ENCODE peak calls at places on chromosome 6, in eight cellular contexts. H, O, D, E, J, V, R and G are unnamed samples. For H3K4me1, the result is how much of the 10 kb centered on the place peaks cover.

GRCh38 chr6:156752666-156753301 is 24.4 kb upstream of the ARID1B start:
- DNase-seq in R (peak), H (peak), E (no peak), V (no peak), J (no peak), D (no peak), O (no peak), G (peak)

GRCh38 chr6:4884646-4885427 is 108.6 kb downstream of the CDYL start:
- DNase-seq in R (no peak), H (no peak), V (no peak), O (no peak), D (no peak), E (no peak), J (no peak), G (no peak)

GRCh38 chr6:157314705-157315321 is 8.5 kb downstream of the TMEM242 start:
- DNase-seq in J (peak), O (no peak), H (peak), D (no peak), R (no peak), E (no peak), V (peak), G (no peak)

GRCh38 chr6:117338567-117338966 is 73.2 kb downstream of the VGLL2 start:
- DNase-seq in E (no peak), D (no peak), O (no peak), R (no peak), J (no peak), V (no peak), H (no peak), G (no peak)

GRCh38 chr6:29628419-29629281 is 4.3 kb downstream of the GABBR1 start:
- DNase-seq in R (peak), E (peak), V (peak), D (peak), J (peak), H (peak), O (peak), G (peak)

GRCh38 chr6:130776287-130776925 is 50.8 kb upstream of the SMLR1 start:
- DNase-seq in J (no peak), D (no peak), R (no peak), H (no peak), E (no peak), O (no peak), V (no peak), G (no peak)

GRCh38 chr6:166862287-166862977 is 93.9 kb downstream of the RNASET2 start:
- DNase-seq in D (peak), R (no peak), H (peak), V (peak), J (peak), O (no peak), E (peak), G (peak)

GRCh38 chr6:138492113-138492512 is 7.2 kb downstream of the NHSL1 start:
- DNase-seq in E (no peak), O (no peak), V (no peak), R (no peak), D (no peak), H (no peak), J (no peak), G (no peak)

GRCh38 chr6:140380371-140381218 is 1006.1 kb upstream of the CITED2 start:
- DNase-seq in H (no peak), D (no peak), O (no peak), E (no peak), J (peak), R (no peak), V (no peak), G (no peak)

GRCh38 chr6:40937491-40937890 is 101.5 kb downstream of the UNC5CL start:
- DNase-seq in O (no peak), E (no peak), H (no peak), R (no peak), V (no peak), D (no peak), J (peak), G (no peak)

GRCh38 chr6:84182001-84182400 is 45.4 kb downstream of the CEP162 start:
- DNase-seq in O (no peak), D (no peak), E (no peak), J (no peak), V (no peak), R (no peak), H (no peak), G (no peak)

GRCh38 chr6:169165031-169165430 is 88.6 kb downstream of the THBS2 start:
- DNase-seq in H (no peak), D (peak), V (no peak), R (no peak), E (no peak), J (peak), O (no peak), G (no peak)

GRCh38 chr6:81612136-81612535 is 140.3 kb downstream of the TENT5A start:
- DNase-seq in E (no peak), D (no peak), H (no peak), V (no peak), O (no peak), R (no peak), J (no peak), G (no peak)

GRCh38 chr6:52362443-52363221 is 681 bp downstream of the PAQR8 start:
- DNase-seq in D (peak), H (peak), J (no peak), R (peak), O (no peak), V (peak), E (peak), G (peak)

GRCh38 chr6:56642366-56643261 is at the start of gene DST:
- DNase-seq in H (no peak), V (no peak), R (no peak), O (no peak), E (no peak), D (no peak), J (peak), G (no peak)

GRCh38 chr6:154276810-154277577 is 79.6 kb downstream of the IPCEF1 start:
- DNase-seq in V (peak), J (peak), E (no peak), H (peak), O (no peak), R (no peak), D (no peak), G (no peak)

GRCh38 chr6:149933036-149933435 is 8.8 kb upstream of the ULBP2 start:
- DNase-seq in R (no peak), D (peak), V (no peak), E (peak), J (no peak), O (no peak), H (no peak), G (peak)

GRCh38 chr6:13423292-13423691 is 64.1 kb downstream of the GFOD1 start:
- DNase-seq in R (no peak), O (no peak), J (no peak), D (no peak), E (no peak), V (no peak), H (no peak), G (no peak)

GRCh38 chr6:15621203-15622044 is 41.4 kb downstream of the DTNBP1 start:
- DNase-seq in H (peak), O (no peak), J (no peak), V (peak), E (no peak), D (no peak), R (peak), G (peak)

GRCh38 chr6:136699358-136699757 is 92.9 kb downstream of the MAP3K5 start:
- DNase-seq in H (no peak), J (no peak), R (no peak), V (no peak), O (no peak), D (no peak), E (no peak), G (no peak)

GRCh38 chr6:105805581-105806023 is 280.5 kb upstream of the PRDM1 start:
- DNase-seq in D (no peak), J (peak), V (no peak), E (no peak), H (no peak), R (no peak), O (no peak), G (no peak)

GRCh38 chr6:105808571-105808970 is 277.6 kb upstream of the PRDM1 start:
- DNase-seq in O (no peak), J (no peak), D (no peak), V (no peak), R (no peak), E (no peak), H (peak), G (no peak)

GRCh38 chr6:105804436-105804835 is 281.7 kb upstream of the PRDM1 start:
- DNase-seq in E (no peak), J (peak), D (no peak), H (no peak), V (no peak), R (no peak), O (no peak), G (no peak)

GRCh38 chr6:105807905-105808304 is 278.2 kb upstream of the PRDM1 start:
- DNase-seq in O (no peak), R (no peak), E (no peak), D (no peak), V (no peak), J (no peak), H (no peak), G (no peak)

DNA sequence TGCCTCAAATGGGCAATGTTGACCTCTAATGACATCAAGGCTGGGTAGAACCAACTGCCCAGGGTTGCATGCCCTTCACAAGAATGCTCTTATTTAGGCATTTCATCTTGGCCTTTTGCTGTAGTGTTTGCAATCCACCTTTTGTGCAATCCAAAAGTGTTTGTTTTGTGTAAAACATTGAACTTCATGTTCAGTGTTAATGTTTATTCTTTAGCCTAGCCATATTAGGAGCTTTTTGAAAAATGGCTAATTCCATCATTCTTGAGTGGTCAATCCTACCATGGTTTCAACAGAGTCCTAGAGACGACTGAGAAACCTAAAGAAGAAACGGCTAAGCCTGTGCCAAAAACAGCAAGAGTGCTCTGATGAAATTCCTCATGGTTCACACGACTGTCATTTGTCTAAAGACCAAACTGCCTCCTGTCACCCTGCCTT is 279.6 kb upstream of the PRDM1 start:
- DNase-seq in V (no peak), D (no peak), H (no peak), O (no peak), E (no peak), J (peak), R (no peak), G (no peak)
- H3K4me1 ChIP-seq in V (under half), D (under half), H (under half), O (under half), E (under half), J (under half), R (under half), G (under half)

GRCh38 chr6:144346719-144347446 is 61.7 kb downstream of the UTRN start:
- DNase-seq in E (no peak), R (peak), J (peak), O (no peak), D (no peak), H (peak), V (no peak), G (no peak)

GRCh38 chr6:144345451-144345850 is 60.3 kb downstream of the UTRN start:
- DNase-seq in J (no peak), V (no peak), O (no peak), H (no peak), E (no peak), R (no peak), D (no peak), G (no peak)

GRCh38 chr6:144349690-144350132 is 64.6 kb downstream of the UTRN start:
- DNase-seq in E (no peak), O (no peak), R (no peak), H (no peak), D (no peak), V (no peak), J (peak), G (no peak)

GRCh38 chr6:144347933-144348332 is 62.8 kb downstream of the UTRN start:
- DNase-seq in H (peak), O (no peak), R (no peak), D (no peak), E (no peak), V (no peak), J (no peak), G (no peak)

GRCh38 chr6:144347447-144347758 is 62.3 kb downstream of the UTRN start:
- DNase-seq in H (no peak), O (no peak), R (no peak), V (no peak), E (no peak), D (no peak), J (no peak), G (no peak)
- H3K4me1 ChIP-seq in H (under half), O (under half), R (half or more), V (under half), E (under half), D (half or more), J (under half), G (under half)

GRCh38 chr6:3742076-3742425 is 9.5 kb downstream of the PXDC1 start:
- DNase-seq in R (no peak), V (no peak), D (no peak), O (no peak), E (no peak), J (no peak), H (peak), G (no peak)
- H3K4me1 ChIP-seq in R (half or more), V (under half), D (under half), O (under half), E (under half), J (under half), H (under half), G (under half)

GRCh38 chr6:109260126-109260525 is 122.1 kb downstream of the CD164 start:
- DNase-seq in J (peak), O (no peak), R (no peak), H (no peak), D (no peak), V (no peak), E (no peak), G (no peak)

GRCh38 chr6:109260701-109261100 is 121.6 kb downstream of the CD164 start:
- DNase-seq in J (no peak), R (no peak), H (no peak), E (no peak), V (no peak), O (no peak), D (no peak), G (no peak)

GRCh38 chr6:109258129-109258528 is 124.1 kb downstream of the CD164 start:
- DNase-seq in R (no peak), H (no peak), E (no peak), O (no peak), D (no peak), J (no peak), V (no peak), G (no peak)

GRCh38 chr6:109255946-109256628 is 126.2 kb downstream of the CD164 start:
- DNase-seq in R (no peak), D (no peak), E (no peak), O (no peak), V (no peak), J (no peak), H (no peak), G (no peak)

GRCh38 chr6:109257494-109257893 is 124.8 kb downstream of the CD164 start:
- DNase-seq in O (no peak), V (no peak), J (no peak), E (no peak), R (no peak), D (no peak), H (no peak), G (no peak)
- H3K4me1 ChIP-seq in O (under half), V (under half), J (under half), E (under half), R (under half), D (under half), H (under half), G (under half)

GRCh38 chr6:18446771-18447170 is 59.6 kb downstream of the RNF144B start:
- DNase-seq in J (no peak), D (no peak), E (no peak), O (no peak), H (no peak), R (no peak), V (no peak), G (no peak)
- H3K4me1 ChIP-seq in J (under half), D (under half), E (under half), O (under half), H (under half), R (under half), V (under half), G (under half)

GRCh38 chr6:147924598-147924997 is 416.1 kb downstream of the SAMD5 start:
- DNase-seq in R (no peak), D (no peak), H (no peak), J (no peak), V (no peak), O (no peak), E (no peak), G (no peak)
- H3K4me1 ChIP-seq in R (under half), D (under half), H (under half), J (under half), V (under half), O (under half), E (under half), G (under half)

GRCh38 chr6:39221115-39221514 is 8.2 kb downstream of the KCNK5 start:
- DNase-seq in O (no peak), H (no peak), J (no peak), E (no peak), V (no peak), R (no peak), D (no peak), G (no peak)

GRCh38 chr6:39223535-39223934 is 5.7 kb downstream of the KCNK5 start:
- DNase-seq in O (no peak), V (no peak), D (no peak), J (no peak), H (no peak), R (no peak), E (no peak), G (peak)

GRCh38 chr6:39224058-39224457 is 5.2 kb downstream of the KCNK5 start:
- DNase-seq in J (no peak), R (peak), D (no peak), E (no peak), O (no peak), V (no peak), H (no peak), G (no peak)

GRCh38 chr6:39224523-39225182 is 4.6 kb downstream of the KCNK5 start:
- DNase-seq in D (no peak), R (peak), O (no peak), V (no peak), J (no peak), H (no peak), E (peak), G (no peak)

DNA sequence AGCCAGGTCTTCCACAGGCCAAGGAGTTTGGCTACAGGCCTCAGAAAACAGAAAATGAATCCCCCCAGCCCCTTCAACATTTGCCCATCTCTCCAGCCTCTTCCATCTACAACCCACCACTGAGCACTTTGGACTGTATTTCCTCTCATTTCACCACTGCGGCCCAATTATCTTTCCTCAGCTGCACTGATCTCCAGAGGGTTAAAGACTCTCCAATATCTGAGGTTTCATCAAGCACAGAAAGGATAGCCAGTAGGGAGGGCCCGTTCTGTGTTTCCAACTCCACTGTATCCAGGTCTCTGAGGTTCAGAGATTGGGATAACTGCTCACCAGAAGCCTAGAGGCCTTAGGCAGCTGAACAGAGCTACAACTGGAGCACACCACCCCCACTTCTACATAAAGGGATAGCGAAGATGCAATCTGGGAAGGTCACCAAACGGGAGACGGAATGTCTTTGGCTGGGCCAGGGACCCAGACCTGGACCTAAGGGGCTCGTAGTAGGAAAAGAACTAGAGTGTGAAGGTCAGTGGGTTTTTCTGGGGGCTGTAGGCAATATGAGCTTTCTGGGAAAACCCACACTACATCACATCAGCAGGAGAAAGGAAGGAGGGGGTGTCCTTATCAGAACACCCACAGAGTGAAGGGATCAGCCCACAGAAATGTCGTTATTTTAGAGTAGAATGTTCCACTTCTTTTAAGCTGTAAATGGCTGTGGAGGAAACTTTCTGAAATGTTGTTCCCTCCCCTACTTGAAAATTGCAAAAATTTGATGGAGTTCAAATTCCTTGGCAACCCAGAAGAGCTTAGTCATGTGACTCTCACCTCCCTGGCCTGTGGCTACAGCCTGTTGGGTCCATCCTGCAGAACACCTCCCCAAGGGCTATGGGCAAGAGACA is 7.3 kb downstream of the KCNK5 start:
- DNase-seq in E (no peak), D (no peak), V (no peak), O (no peak), R (no peak), J (no peak), H (no peak), G (no peak)
- H3K4me1 ChIP-seq in E (under half), D (under half), V (under half), O (under half), R (half or more), J (under half), H (under half), G (under half)